ENCODE peak calls at places on chromosomes 16 and 17, in ten cellular contexts. F is NCI-H460; D is hypothalamus; E is NCI-H1105; O is neuronal stem cell; W is Caki2; S is amniotic stem cell; V is ovary; Q is choroid plexus epithelial cell; A is activated CD8-positive, alpha-beta memory T cell treated with anti-CD3 and anti-CD28 coated beads, Interleukin-2, amount 50 U/mL, for 48 hours. J is an unnamed sample.

GRCh38 chr17:49703557-49704277 is 4.0 kb downstream of the SLC35B1 start:
- DNase-seq in F (peak), D (peak), E (no peak), O (no peak), W (peak), S (no peak), V (no peak), Q (peak), A (no peak), J (peak)

GRCh38 chr16:74558873-74559272 is 48.0 kb downstream of the GLG1 start:
- DNase-seq in F (no peak), D (no peak), E (no peak), O (no peak), W (no peak), S (no peak), V (no peak), Q (no peak), A (no peak), J (no peak)

GRCh38 chr17:60832206-60832605 is 154.6 kb downstream of the BCAS3 start:
- DNase-seq in F (no peak), D (no peak), E (peak), O (no peak), W (no peak), S (no peak), V (no peak), Q (peak), A (no peak), J (no peak)

GRCh38 chr16:31132303-31132978 is 3.1 kb downstream of the PRSS8 start:
- DNase-seq in F (no peak), D (no peak), E (no peak), O (no peak), W (no peak), S (no peak), V (no peak), Q (no peak), A (no peak), J (no peak)

GRCh38 chr17:58329035-58329807 is 626 bp upstream of the TSPOAP1 start:
- DNase-seq in F (no peak), D (peak), E (no peak), O (no peak), W (no peak), S (no peak), V (no peak), Q (no peak), A (peak), J (peak)

GRCh38 chr16:85168732-85169256 is 56.5 kb upstream of the CIBAR2 start:
- DNase-seq in F (no peak), D (peak), E (no peak), O (peak), W (no peak), S (no peak), V (peak), Q (peak), A (no peak), J (no peak)

GRCh38 chr17:57662644-57663308 is 82.3 kb downstream of the CCDC182 start:
- DNase-seq in F (peak), D (peak), E (peak), O (peak), W (peak), S (peak), V (peak), Q (peak), A (no peak), J (peak)

GRCh38 chr16:27149986-27150385 is 53.3 kb upstream of the KDM8 start:
- DNase-seq in F (no peak), D (no peak), E (no peak), O (no peak), W (no peak), S (no peak), V (no peak), Q (no peak), A (no peak), J (no peak)

GRCh38 chr16:31427441-31428276 is 501 bp downstream of the COX6A2 start:
- DNase-seq in F (no peak), D (peak), E (no peak), O (no peak), W (peak), S (no peak), V (peak), Q (peak), A (peak), J (no peak)

GRCh38 chr17:80991645-80992076 is at the start of gene CHMP6:
- DNase-seq in F (peak), D (peak), E (peak), O (peak), W (peak), S (peak), V (peak), Q (peak), A (peak), J (peak)

GRCh38 chr17:4872786-4873185 is 26.6 kb upstream of the C17orf107 start:
- DNase-seq in F (no peak), D (peak), E (no peak), O (no peak), W (no peak), S (no peak), V (no peak), Q (peak), A (no peak), J (no peak)

GRCh38 chr17:10135539-10136257 is 62.7 kb downstream of the GAS7 start:
- DNase-seq in F (no peak), D (no peak), E (no peak), O (no peak), W (no peak), S (no peak), V (no peak), Q (peak), A (no peak), J (no peak)

GRCh38 chr17:4333041-4333440 is 33.4 kb downstream of the UBE2G1 start:
- DNase-seq in F (no peak), D (no peak), E (no peak), O (no peak), W (no peak), S (no peak), V (no peak), Q (no peak), A (no peak), J (no peak)

GRCh38 chr17:28916302-28916934 is 13.5 kb upstream of the DHRS13 start:
- DNase-seq in F (peak), D (peak), E (peak), O (no peak), W (peak), S (no peak), V (no peak), Q (peak), A (no peak), J (peak)

J was measured in erythroblast.